ENCODE peak calls at places on chromosomes 12 and 14, in four cellular contexts. A, W, V and I are unnamed samples.

GRCh38 chr12:31004666-31005065 is 69.0 kb upstream of the DDX11 start:
- DNase-seq in A (no peak), V (no peak), W (no peak), I (no peak)

GRCh38 chr12:57888407-57889157 is 42.1 kb upstream of the CTDSP2 start:
- DNase-seq in V (peak; percentile 44), A (peak; percentile 95), W (no peak), I (peak; percentile 99)

GRCh38 chr12:2414810-2415567 is 362.2 kb downstream of the CACNA1C start:
- DNase-seq in V (no peak), W (no peak), A (no peak), I (no peak)

GRCh38 chr12:49643961-49644619 is 20.7 kb downstream of the PRPF40B start:
- DNase-seq in V (no peak), A (no peak), W (no peak), I (peak; percentile 82)

GRCh38 chr12:112322882-112323547 is 59.2 kb downstream of the HECTD4 start:
- DNase-seq in W (no peak), V (no peak), A (no peak), I (no peak)

GRCh38 chr12:67981236-67982164 is 7.7 kb upstream of the IFNG-AS1 start:
- DNase-seq in W (no peak), V (peak; percentile 88), A (no peak), I (peak; percentile 87)

GRCh38 chr12:88391556-88391955 is 188.7 kb downstream of the KITLG start:
- DNase-seq in A (no peak), V (peak; percentile 90), W (no peak), I (peak; percentile 75)

GRCh38 chr12:106602071-106602470 is 19.3 kb downstream of the RFX4 start:
- DNase-seq in W (no peak), A (no peak), V (no peak), I (no peak)

GRCh38 chr14:91154851-91155625 is 41.2 kb downstream of the DGLUCY start:
- DNase-seq in V (peak; percentile 90), W (no peak), A (peak; percentile 18), I (peak; percentile 56)